ENCODE peak calls at places on chromosomes 7 and 10, in ten cellular contexts. Q is ovary, R is SK-N-SH, X is sigmoid colon, Y is A549, G is transverse colon, H is suprapubic skin, F is stomach, I is GM12878, Z is tibial nerve. S is an unnamed sample.

GRCh38 chr10:112083526-112083925 is 100.0 kb downstream of the GPAM start:
- DNase-seq in Q (no peak), R (no peak), X (no peak), Y (no peak), G (no peak), H (no peak), F (no peak), I (no peak), Z (no peak), S (no peak)

GRCh38 chr10:113319450-113319849 is 233.4 kb upstream of the HABP2 start:
- DNase-seq in Q (no peak), R (no peak), X (no peak), Y (no peak), G (no peak), H (no peak), F (no peak), I (no peak), Z (no peak), S (no peak)

GRCh38 chr10:44813201-44813600 is 97.9 kb upstream of the TMEM72 start:
- DNase-seq in Q (no peak), R (no peak), X (no peak), Y (no peak), G (no peak), H (no peak), F (no peak), I (no peak), Z (no peak), S (no peak)

GRCh38 chr10:56035489-56035888 is 325.6 kb downstream of the ZWINT start:
- DNase-seq in Q (no peak), R (no peak), X (no peak), Y (no peak), G (no peak), H (no peak), F (no peak), I (no peak), Z (no peak), S (no peak)

GRCh38 chr7:121544726-121545125 is 148.6 kb upstream of the FAM3C start:
- DNase-seq in Q (no peak), R (no peak), X (no peak), Y (peak; percentile 34), G (no peak), H (no peak), F (no peak), I (no peak), Z (no peak), S (no peak)

GRCh38 chr10:124648131-124648475 is 96.1 kb downstream of the FAM53B start:
- DNase-seq in Q (no peak), R (no peak), X (no peak), Y (no peak), G (no peak), H (no peak), F (no peak), I (no peak), Z (no peak), S (no peak)

GRCh38 chr7:155178096-155178495 is 108.0 kb downstream of the HTR5A start:
- DNase-seq in Q (no peak), R (no peak), X (no peak), Y (no peak), G (no peak), H (no peak), F (no peak), I (no peak), Z (no peak), S (no peak)

GRCh38 chr7:15462721-15463389 is 99.0 kb downstream of the AGMO start:
- DNase-seq in Q (no peak), R (no peak), X (no peak), Y (no peak), G (no peak), H (no peak), F (no peak), I (no peak), Z (no peak), S (no peak)

GRCh38 chr7:157444843-157445135 is 108.0 kb downstream of the DNAJB6 start:
- DNase-seq in Q (peak; percentile 2), R (no peak), X (peak; percentile 40), Y (no peak), G (no peak), H (peak; percentile 37), F (no peak), I (no peak), Z (no peak), S (no peak)

GRCh38 chr7:157445246-157445955 is 108.6 kb downstream of the DNAJB6 start:
- DNase-seq in Q (peak; percentile 4), R (no peak), X (peak; percentile 52), Y (no peak), G (no peak), H (peak; percentile 68), F (no peak), I (no peak), Z (no peak), S (no peak)

GRCh38 chr7:157444011-157444842 is 107.4 kb downstream of the DNAJB6 start:
- DNase-seq in Q (no peak), R (no peak), X (peak; percentile 54), Y (no peak), G (no peak), H (peak; percentile 72), F (no peak), I (no peak), Z (no peak), S (peak; percentile 10)

GRCh38 chr7:157445956-157446295 is 109.1 kb downstream of the DNAJB6 start:
- DNase-seq in Q (peak; percentile 1), R (no peak), X (no peak), Y (no peak), G (no peak), H (peak; percentile 41), F (no peak), I (no peak), Z (no peak), S (no peak)

DNA sequence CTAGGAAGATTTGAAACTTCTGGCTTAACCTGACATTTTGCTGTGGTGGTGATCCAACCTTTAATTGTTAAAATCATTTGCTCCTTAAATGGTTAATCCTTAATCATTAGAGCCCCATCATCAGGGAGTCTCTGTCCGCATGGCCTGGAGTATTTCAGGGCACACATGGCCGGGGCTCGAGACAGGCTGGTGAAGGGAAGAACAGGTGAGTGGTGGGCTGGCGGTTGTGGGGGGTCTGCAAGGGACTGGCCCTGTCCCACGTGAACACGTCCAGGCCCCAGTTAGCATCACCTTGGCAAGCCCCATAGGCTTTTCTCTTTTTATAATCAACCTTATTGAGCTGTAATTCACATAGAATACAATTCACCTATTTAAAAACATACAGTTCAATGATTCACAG is 109.5 kb downstream of the DNAJB6 start:
- DNase-seq in Q (no peak), R (no peak), X (peak; percentile 32), Y (no peak), G (no peak), H (peak; percentile 49), F (no peak), I (no peak), Z (no peak), S (no peak)
- TF ChIP-seq EP300 in Q (no peak), R (no peak), X (no peak), Y (no peak), G (no peak), H (no peak), F (no peak), I (no peak), Z (no peak), S (no peak)

GRCh38 chr7:137774793-137775201 is 72.0 kb downstream of the DGKI start:
- DNase-seq in Q (no peak), R (no peak), X (no peak), Y (no peak), G (no peak), H (no peak), F (no peak), I (no peak), Z (no peak), S (no peak)

GRCh38 chr7:137772221-137772620 is 74.6 kb downstream of the DGKI start:
- DNase-seq in Q (no peak), R (no peak), X (no peak), Y (no peak), G (no peak), H (no peak), F (no peak), I (no peak), Z (no peak), S (no peak)

GRCh38 chr7:137771273-137771672 is 75.5 kb downstream of the DGKI start:
- DNase-seq in Q (no peak), R (no peak), X (no peak), Y (no peak), G (no peak), H (no peak), F (no peak), I (no peak), Z (no peak), S (no peak)

GRCh38 chr7:137772748-137773147 is 74.0 kb downstream of the DGKI start:
- DNase-seq in Q (no peak), R (no peak), X (no peak), Y (no peak), G (no peak), H (no peak), F (no peak), I (no peak), Z (no peak), S (no peak)

DNA sequence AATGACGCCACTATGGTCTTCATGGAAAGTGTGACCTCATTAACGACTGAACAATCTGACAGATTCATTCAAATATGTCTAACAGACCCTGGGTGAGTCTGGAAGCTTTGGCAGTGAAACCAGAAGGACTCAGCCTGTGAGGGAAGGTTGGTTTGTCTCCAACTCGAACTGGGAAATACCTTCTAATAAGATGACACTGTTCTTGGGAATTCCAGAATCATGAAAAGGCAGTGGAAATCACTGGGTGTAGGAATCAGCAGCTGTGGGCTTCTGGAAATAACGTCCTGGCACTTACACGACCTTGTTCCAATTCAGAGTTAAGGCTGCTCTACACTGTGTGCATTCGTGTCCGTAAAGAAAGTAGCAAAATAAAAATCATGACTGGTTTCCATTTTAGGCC is 75.1 kb downstream of the DGKI start:
- DNase-seq in Q (no peak), R (no peak), X (no peak), Y (no peak), G (no peak), H (no peak), F (no peak), I (no peak), Z (no peak), S (no peak)
- TF ChIP-seq EP300 in Q (no peak), R (no peak), X (no peak), Y (no peak), G (no peak), H (no peak), F (no peak), I (no peak), Z (no peak), S (no peak)

DNA sequence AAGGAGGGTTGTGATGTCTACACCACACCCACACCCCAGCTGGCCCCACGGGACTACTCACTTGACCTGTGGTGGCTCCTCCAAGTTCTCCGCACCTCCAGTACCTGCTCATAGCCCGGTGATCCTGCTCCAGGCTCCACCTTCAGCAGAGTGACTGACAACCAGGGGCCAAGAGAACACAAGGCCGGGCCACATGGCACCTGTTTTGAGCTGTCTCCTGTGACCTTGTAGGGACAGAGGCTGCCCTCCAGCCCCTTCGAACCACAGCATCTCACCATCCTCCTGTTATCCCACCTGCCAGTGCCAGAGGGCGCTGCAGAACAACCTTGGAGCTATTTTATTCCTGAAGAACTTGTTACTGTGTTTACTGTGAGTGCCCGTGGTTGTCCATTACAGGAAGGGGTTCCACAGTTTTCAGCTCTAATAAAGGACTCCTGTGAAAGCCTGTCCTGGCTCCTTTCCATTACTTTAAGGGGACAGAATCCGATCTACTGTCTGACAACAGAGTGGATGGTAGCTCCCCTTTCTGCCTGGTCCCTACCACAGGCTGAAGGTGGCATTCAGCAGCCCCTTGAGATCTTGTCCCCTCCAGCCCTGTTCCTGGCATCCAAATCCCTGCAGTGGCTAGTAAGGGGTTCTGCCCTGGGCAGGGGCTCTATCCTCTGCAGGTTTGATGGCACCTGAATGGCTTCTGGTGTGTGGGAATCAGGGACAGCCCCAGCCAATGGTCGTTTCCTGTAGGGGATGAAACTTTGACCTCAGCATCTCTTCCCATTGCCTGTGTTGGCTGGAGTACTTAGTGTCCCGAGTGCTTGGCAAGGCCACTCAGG is 50.8 kb downstream of the C10orf120 start:
- DNase-seq in Q (no peak), R (peak; percentile 70), X (peak; percentile 56), Y (peak; percentile 30), G (peak; percentile 41), H (peak; percentile 72), F (peak; percentile 44), I (no peak), Z (peak; percentile 42), S (no peak)
- TF ChIP-seq EP300 in Q (no peak), R (no peak), X (no peak), Y (no peak), G (no peak), H (no peak), F (no peak), I (no peak), Z (no peak), S (no peak)

DNA sequence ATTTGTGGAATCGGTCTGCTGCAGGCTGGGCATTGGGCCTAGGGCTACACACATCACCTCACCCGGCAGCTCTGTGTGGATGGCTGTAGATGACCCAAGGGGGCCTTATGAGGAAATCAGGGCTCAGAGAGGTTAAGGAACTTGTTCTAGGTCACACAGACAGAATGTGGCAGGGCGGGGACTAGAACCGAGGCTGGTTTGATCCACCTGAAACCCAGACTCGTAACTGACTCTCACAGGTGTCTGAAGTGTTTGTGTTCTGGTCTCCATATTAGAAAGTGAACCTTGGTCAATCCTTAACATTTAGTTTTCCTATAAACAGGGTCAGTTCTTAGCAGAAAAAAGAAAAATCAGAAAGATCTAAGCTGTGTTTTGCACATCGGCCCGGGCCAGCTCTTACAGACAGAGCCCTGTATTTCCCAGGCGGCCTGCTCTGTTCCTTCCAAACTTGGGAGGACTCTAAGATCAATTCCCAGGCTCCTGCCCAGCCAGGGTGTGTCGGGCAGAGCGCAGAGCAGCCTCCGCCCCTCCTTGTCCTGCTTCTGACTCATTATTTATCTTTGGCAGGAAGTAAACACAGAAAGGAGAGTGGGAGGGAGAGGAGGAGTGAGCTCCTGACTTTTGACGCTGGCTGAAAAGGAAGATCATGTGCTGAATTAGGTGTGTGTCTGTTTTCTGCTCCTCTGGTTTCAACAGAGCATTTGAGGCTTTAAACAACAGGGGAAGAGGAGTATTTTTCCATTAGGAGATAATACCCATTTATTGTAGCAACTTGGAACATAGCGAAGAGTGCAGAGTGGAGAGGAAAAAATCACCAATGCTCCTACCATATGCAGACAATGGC is 74.1 kb downstream of the TACC2 start:
- DNase-seq in Q (peak; percentile 79), R (peak; percentile 36), X (peak; percentile 97), Y (peak; percentile 95), G (peak; percentile 89), H (peak; percentile 92), F (peak; percentile 88), I (no peak), Z (peak; percentile 77), S (peak; percentile 72)
- TF ChIP-seq EP300 in Q (peak; percentile 38), R (no peak), X (peak; percentile 82), Y (peak; percentile 92), G (peak; percentile 83), H (peak; percentile 51), F (peak; percentile 57), I (no peak), Z (peak; percentile 95), S (no peak)